ENCODE peak calls at places on chromosomes 4 and X, in seven cellular contexts. One of them, this sample, is unnamed.

GRCh38 chr4:180695851-180696250 is 1547.4 kb upstream of the TENM3 start:
- DNase-seq in hepatocyte: peak; percentile 28
- DNase-seq in chondrocyte: no peak
- DNase-seq in astrocyte of the cerebellum: peak; percentile 97
- DNase-seq in nephron progenitor cell: no peak
- DNase-seq in adrenal gland: no peak
- DNase-seq in RWPE1: no peak
- DNase-seq in this sample: no peak

GRCh38 chrX:123924181-123924580 is 37.3 kb upstream of the STAG2 start:
- DNase-seq in hepatocyte: no peak
- DNase-seq in chondrocyte: no peak
- DNase-seq in astrocyte of the cerebellum: peak; percentile 31
- DNase-seq in nephron progenitor cell: no peak
- DNase-seq in adrenal gland: no peak
- DNase-seq in RWPE1: no peak
- DNase-seq in this sample: no peak

GRCh38 chr4:2079926-2080325 is 20.8 kb downstream of the NAT8L start:
- DNase-seq in hepatocyte: no peak
- DNase-seq in chondrocyte: no peak
- DNase-seq in astrocyte of the cerebellum: no peak
- DNase-seq in nephron progenitor cell: no peak
- DNase-seq in adrenal gland: no peak
- DNase-seq in RWPE1: no peak
- DNase-seq in this sample: no peak

GRCh38 chr4:87589531-87589930 is 18.8 kb upstream of the DSPP start:
- DNase-seq in hepatocyte: peak; percentile 52
- DNase-seq in chondrocyte: no peak
- DNase-seq in astrocyte of the cerebellum: peak; percentile 87
- DNase-seq in nephron progenitor cell: no peak
- DNase-seq in adrenal gland: peak; percentile 22
- DNase-seq in RWPE1: peak; percentile 56
- DNase-seq in this sample: no peak

GRCh38 chr4:140046573-140046972 is 107.4 kb downstream of the MAML3 start:
- DNase-seq in hepatocyte: no peak
- DNase-seq in chondrocyte: no peak
- DNase-seq in astrocyte of the cerebellum: no peak
- DNase-seq in nephron progenitor cell: peak; percentile 37
- DNase-seq in adrenal gland: no peak
- DNase-seq in RWPE1: no peak
- DNase-seq in this sample: no peak

GRCh38 chrX:19886888-19887531 is 390 bp downstream of the SH3KBP1 start:
- DNase-seq in hepatocyte: no peak
- DNase-seq in chondrocyte: no peak
- DNase-seq in astrocyte of the cerebellum: no peak
- DNase-seq in nephron progenitor cell: peak; percentile 36
- DNase-seq in adrenal gland: peak; percentile 28
- DNase-seq in RWPE1: peak; percentile 7
- DNase-seq in this sample: peak; percentile 28

GRCh38 chr4:124854968-124855367 is 142.4 kb upstream of the ANKRD50 start:
- DNase-seq in hepatocyte: no peak
- DNase-seq in chondrocyte: no peak
- DNase-seq in astrocyte of the cerebellum: no peak
- DNase-seq in nephron progenitor cell: no peak
- DNase-seq in adrenal gland: no peak
- DNase-seq in RWPE1: peak; percentile 9
- DNase-seq in this sample: no peak

GRCh38 chrX:13266641-13267420 is 53.0 kb downstream of the ATXN3L start:
- DNase-seq in hepatocyte: no peak
- DNase-seq in chondrocyte: no peak
- DNase-seq in astrocyte of the cerebellum: no peak
- DNase-seq in nephron progenitor cell: no peak
- DNase-seq in adrenal gland: no peak
- DNase-seq in RWPE1: peak; percentile 8
- DNase-seq in this sample: no peak

GRCh38 chr4:138749303-138749702 is 266.3 kb upstream of the NOCT start:
- DNase-seq in hepatocyte: no peak
- DNase-seq in chondrocyte: no peak
- DNase-seq in astrocyte of the cerebellum: no peak
- DNase-seq in nephron progenitor cell: no peak
- DNase-seq in adrenal gland: no peak
- DNase-seq in RWPE1: peak; percentile 4
- DNase-seq in this sample: no peak

GRCh38 chrX:132041016-132041415 is 17.9 kb downstream of the STK26 start:
- DNase-seq in hepatocyte: no peak
- DNase-seq in chondrocyte: no peak
- DNase-seq in astrocyte of the cerebellum: no peak
- DNase-seq in nephron progenitor cell: no peak
- DNase-seq in adrenal gland: no peak
- DNase-seq in RWPE1: peak; percentile 18
- DNase-seq in this sample: no peak

GRCh38 chr4:39821951-39822350 is 124.0 kb downstream of the UBE2K start:
- DNase-seq in hepatocyte: no peak
- DNase-seq in chondrocyte: no peak
- DNase-seq in astrocyte of the cerebellum: no peak
- DNase-seq in nephron progenitor cell: no peak
- DNase-seq in adrenal gland: no peak
- DNase-seq in RWPE1: no peak
- DNase-seq in this sample: no peak

GRCh38 chr4:184815046-184815877 is 10.5 kb downstream of the ACSL1 start:
- DNase-seq in hepatocyte: peak; percentile 92
- DNase-seq in chondrocyte: no peak
- DNase-seq in astrocyte of the cerebellum: no peak
- DNase-seq in nephron progenitor cell: no peak
- DNase-seq in adrenal gland: peak; percentile 83
- DNase-seq in RWPE1: peak; percentile 96
- DNase-seq in this sample: peak; percentile 70

GRCh38 chr4:138310991-138311390 is 68.8 kb upstream of the SLC7A11 start:
- DNase-seq in hepatocyte: no peak
- DNase-seq in chondrocyte: no peak
- DNase-seq in astrocyte of the cerebellum: peak; percentile 72
- DNase-seq in nephron progenitor cell: no peak
- DNase-seq in adrenal gland: no peak
- DNase-seq in RWPE1: peak; percentile 25
- DNase-seq in this sample: no peak

GRCh38 chr4:38804654-38805295 is at the start of gene TLR1:
- DNase-seq in hepatocyte: peak; percentile 46
- DNase-seq in chondrocyte: no peak
- DNase-seq in astrocyte of the cerebellum: peak; percentile 60
- DNase-seq in nephron progenitor cell: no peak
- DNase-seq in adrenal gland: no peak
- DNase-seq in RWPE1: peak; percentile 15
- DNase-seq in this sample: no peak

GRCh38 chr4:121144021-121144420 is 20.1 kb downstream of the TNIP3 start:
- DNase-seq in hepatocyte: no peak
- DNase-seq in chondrocyte: no peak
- DNase-seq in astrocyte of the cerebellum: no peak
- DNase-seq in nephron progenitor cell: no peak
- DNase-seq in adrenal gland: no peak
- DNase-seq in RWPE1: no peak
- DNase-seq in this sample: no peak

GRCh38 chrX:12954981-12955380 is 19.9 kb upstream of the TMSB4X start:
- DNase-seq in hepatocyte: no peak
- DNase-seq in chondrocyte: no peak
- DNase-seq in astrocyte of the cerebellum: no peak
- DNase-seq in nephron progenitor cell: no peak
- DNase-seq in adrenal gland: no peak
- DNase-seq in RWPE1: no peak
- DNase-seq in this sample: no peak

GRCh38 chr4:113781439-113782040 is 20.0 kb upstream of the CAMK2D start:
- DNase-seq in hepatocyte: peak; percentile 45
- DNase-seq in chondrocyte: no peak
- DNase-seq in astrocyte of the cerebellum: no peak
- DNase-seq in nephron progenitor cell: no peak
- DNase-seq in adrenal gland: no peak
- DNase-seq in RWPE1: peak; percentile 12
- DNase-seq in this sample: no peak

GRCh38 chr4:33160126-33160525 is 2440.0 kb downstream of the PCDH7 start:
- DNase-seq in hepatocyte: peak; percentile 8
- DNase-seq in chondrocyte: no peak
- DNase-seq in astrocyte of the cerebellum: no peak
- DNase-seq in nephron progenitor cell: no peak
- DNase-seq in adrenal gland: no peak
- DNase-seq in RWPE1: no peak
- DNase-seq in this sample: no peak

GRCh38 chrX:48616575-48616974 is 19.3 kb downstream of the WDR13 start:
- DNase-seq in hepatocyte: no peak
- DNase-seq in chondrocyte: no peak
- DNase-seq in astrocyte of the cerebellum: no peak
- DNase-seq in nephron progenitor cell: no peak
- DNase-seq in adrenal gland: peak; percentile 13
- DNase-seq in RWPE1: no peak
- DNase-seq in this sample: no peak

GRCh38 chr4:89031272-89031671 is 25.7 kb downstream of the FAM13A start:
- DNase-seq in hepatocyte: no peak
- DNase-seq in chondrocyte: no peak
- DNase-seq in astrocyte of the cerebellum: no peak
- DNase-seq in nephron progenitor cell: no peak
- DNase-seq in adrenal gland: no peak
- DNase-seq in RWPE1: no peak
- DNase-seq in this sample: no peak
- TF ChIP-seq CTCF in hepatocyte: no peak
- TF ChIP-seq CTCF in chondrocyte: no peak
- TF ChIP-seq CTCF in astrocyte of the cerebellum: no peak
- TF ChIP-seq CTCF in nephron progenitor cell: no peak
- TF ChIP-seq CTCF in adrenal gland: no peak
- TF ChIP-seq CTCF in RWPE1: no peak
- TF ChIP-seq CTCF in this sample: no peak

DNA sequence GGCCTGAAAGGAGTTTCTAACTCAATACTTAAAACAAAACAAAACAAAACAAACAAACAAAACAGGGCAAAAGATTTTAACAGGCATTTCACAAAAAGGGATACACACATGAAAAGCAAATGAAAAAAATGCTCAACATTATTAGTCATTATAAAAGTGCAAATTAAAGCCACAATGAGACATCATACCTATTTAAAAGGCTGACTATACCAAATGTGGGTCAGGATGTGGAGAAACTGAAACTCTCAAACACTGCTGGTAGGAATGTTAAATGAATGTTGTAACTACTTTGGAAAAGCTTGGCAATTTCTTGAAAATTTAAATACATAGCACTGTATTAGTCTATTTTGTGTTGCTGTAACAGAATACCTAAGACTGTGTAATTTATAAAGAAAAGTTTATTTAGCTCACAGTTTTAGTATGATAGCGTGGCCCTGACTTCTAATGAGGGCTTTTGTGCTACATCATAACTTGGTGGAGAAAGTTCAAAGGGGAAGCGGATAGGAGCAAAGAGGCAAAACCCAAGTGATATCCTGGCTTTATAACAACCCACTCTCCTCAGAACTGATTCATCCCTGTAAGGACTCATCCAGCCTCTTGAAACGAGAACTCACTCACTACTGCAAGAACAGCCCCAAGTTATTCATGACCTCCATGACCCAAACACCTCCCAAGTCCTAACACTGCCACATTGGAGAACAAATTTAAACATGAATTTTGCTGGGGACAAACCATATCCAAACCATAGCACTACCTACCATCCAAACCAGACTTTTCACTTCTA is 214.0 kb downstream of the TEX11 start:
- DNase-seq in hepatocyte: no peak
- DNase-seq in chondrocyte: no peak
- DNase-seq in astrocyte of the cerebellum: no peak
- DNase-seq in nephron progenitor cell: no peak
- DNase-seq in adrenal gland: no peak
- DNase-seq in RWPE1: no peak
- DNase-seq in this sample: no peak
- TF ChIP-seq CTCF in hepatocyte: no peak
- TF ChIP-seq CTCF in chondrocyte: no peak
- TF ChIP-seq CTCF in astrocyte of the cerebellum: no peak
- TF ChIP-seq CTCF in nephron progenitor cell: no peak
- TF ChIP-seq CTCF in adrenal gland: no peak
- TF ChIP-seq CTCF in RWPE1: no peak
- TF ChIP-seq CTCF in this sample: no peak

GRCh38 chrX:1813809-1814208 is 198.9 kb downstream of the ASMT start:
- DNase-seq in hepatocyte: no peak
- DNase-seq in chondrocyte: no peak
- DNase-seq in astrocyte of the cerebellum: no peak
- DNase-seq in nephron progenitor cell: peak; percentile 33
- DNase-seq in adrenal gland: no peak
- DNase-seq in RWPE1: no peak
- DNase-seq in this sample: no peak
- TF ChIP-seq CTCF in hepatocyte: no peak
- TF ChIP-seq CTCF in chondrocyte: no peak
- TF ChIP-seq CTCF in astrocyte of the cerebellum: no peak
- TF ChIP-seq CTCF in nephron progenitor cell: no peak
- TF ChIP-seq CTCF in adrenal gland: no peak
- TF ChIP-seq CTCF in RWPE1: no peak
- TF ChIP-seq CTCF in this sample: no peak

GRCh38 chr4:107828315-107828714 is 3.6 kb downstream of the SGMS2 start:
- DNase-seq in hepatocyte: no peak
- DNase-seq in chondrocyte: no peak
- DNase-seq in astrocyte of the cerebellum: no peak
- DNase-seq in nephron progenitor cell: no peak
- DNase-seq in adrenal gland: no peak
- DNase-seq in RWPE1: no peak
- DNase-seq in this sample: no peak
- TF ChIP-seq CTCF in hepatocyte: no peak
- TF ChIP-seq CTCF in chondrocyte: no peak
- TF ChIP-seq CTCF in astrocyte of the cerebellum: no peak
- TF ChIP-seq CTCF in nephron progenitor cell: no peak
- TF ChIP-seq CTCF in adrenal gland: no peak
- TF ChIP-seq CTCF in RWPE1: no peak
- TF ChIP-seq CTCF in this sample: no peak

GRCh38 chr4:91734682-91735081 is 569.1 kb upstream of the GRID2 start:
- DNase-seq in hepatocyte: no peak
- DNase-seq in chondrocyte: no peak
- DNase-seq in astrocyte of the cerebellum: no peak
- DNase-seq in nephron progenitor cell: no peak
- DNase-seq in adrenal gland: no peak
- DNase-seq in RWPE1: no peak
- DNase-seq in this sample: no peak
- TF ChIP-seq CTCF in hepatocyte: peak; percentile 22
- TF ChIP-seq CTCF in chondrocyte: peak; percentile 37
- TF ChIP-seq CTCF in astrocyte of the cerebellum: peak; percentile 3
- TF ChIP-seq CTCF in nephron progenitor cell: no peak
- TF ChIP-seq CTCF in adrenal gland: no peak
- TF ChIP-seq CTCF in RWPE1: no peak
- TF ChIP-seq CTCF in this sample: no peak

GRCh38 chrX:95346854-95347253 is 1337.8 kb upstream of the DIAPH2 start:
- DNase-seq in hepatocyte: no peak
- DNase-seq in chondrocyte: no peak
- DNase-seq in astrocyte of the cerebellum: peak; percentile 1
- DNase-seq in nephron progenitor cell: no peak
- DNase-seq in adrenal gland: no peak
- DNase-seq in RWPE1: no peak
- DNase-seq in this sample: no peak
- TF ChIP-seq CTCF in hepatocyte: peak; percentile 68
- TF ChIP-seq CTCF in chondrocyte: peak; percentile 77
- TF ChIP-seq CTCF in astrocyte of the cerebellum: no peak
- TF ChIP-seq CTCF in nephron progenitor cell: peak; percentile 33
- TF ChIP-seq CTCF in adrenal gland: no peak
- TF ChIP-seq CTCF in RWPE1: no peak
- TF ChIP-seq CTCF in this sample: no peak

DNA sequence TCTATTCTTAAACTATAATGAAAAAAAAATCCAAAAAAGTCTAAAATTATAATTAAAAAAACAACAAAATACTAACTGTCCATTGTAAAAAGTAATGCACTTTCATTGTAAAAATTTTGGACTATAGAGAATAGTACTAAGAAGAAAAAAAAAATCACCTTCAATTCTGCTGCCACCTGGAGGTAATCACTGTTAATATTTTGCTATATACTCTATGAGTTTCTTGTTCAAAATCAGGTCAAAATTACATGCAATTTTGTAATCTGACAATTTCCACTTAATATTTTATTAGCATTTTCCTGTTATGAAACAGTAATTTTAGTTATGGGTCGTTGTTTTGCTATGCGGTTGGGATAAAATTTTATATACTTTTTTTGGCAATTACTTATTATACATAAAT is 62.0 kb downstream of the HTT start:
- DNase-seq in hepatocyte: no peak
- DNase-seq in chondrocyte: no peak
- DNase-seq in astrocyte of the cerebellum: peak; percentile 9
- DNase-seq in nephron progenitor cell: no peak
- DNase-seq in adrenal gland: no peak
- DNase-seq in RWPE1: no peak
- DNase-seq in this sample: no peak
- TF ChIP-seq CTCF in hepatocyte: peak; percentile 44
- TF ChIP-seq CTCF in chondrocyte: peak; percentile 81
- TF ChIP-seq CTCF in astrocyte of the cerebellum: no peak
- TF ChIP-seq CTCF in nephron progenitor cell: no peak
- TF ChIP-seq CTCF in adrenal gland: peak; percentile 52
- TF ChIP-seq CTCF in RWPE1: peak; percentile 37
- TF ChIP-seq CTCF in this sample: no peak

This sample was measured in Calu3.